ENCODE peak calls at places on chromosomes 7 and 10, in five cellular contexts. One of them, this sample, is unnamed.

GRCh38 chr7:86949052-86949778 is 110.2 kb downstream of the ELAPOR2 start:
- DNase-seq in NT2/D1: no peak
- DNase-seq in HEK293T: no peak
- DNase-seq in H1: no peak
- DNase-seq in GM12878: peak; percentile 31
- DNase-seq in this sample: no peak

GRCh38 chr10:58282615-58283014 is 13.7 kb downstream of the CISD1 start:
- DNase-seq in NT2/D1: no peak
- DNase-seq in HEK293T: no peak
- DNase-seq in H1: no peak
- DNase-seq in GM12878: peak; percentile 70
- DNase-seq in this sample: no peak

GRCh38 chr7:154598405-154598804 is 404.5 kb downstream of the PAXIP1 start:
- DNase-seq in NT2/D1: no peak
- DNase-seq in HEK293T: peak; percentile 4
- DNase-seq in H1: no peak
- DNase-seq in GM12878: no peak
- DNase-seq in this sample: no peak

GRCh38 chr7:163971-164881 is 28.1 kb upstream of the FAM20C start:
- DNase-seq in NT2/D1: no peak
- DNase-seq in HEK293T: no peak
- DNase-seq in H1: no peak
- DNase-seq in GM12878: no peak
- DNase-seq in this sample: no peak

GRCh38 chr10:97915761-97916160 is 66.1 kb downstream of the GOLGA7B start:
- DNase-seq in NT2/D1: no peak
- DNase-seq in HEK293T: no peak
- DNase-seq in H1: no peak
- DNase-seq in GM12878: no peak
- DNase-seq in this sample: no peak

GRCh38 chr10:43212043-43212721 is 54.7 kb downstream of the RASGEF1A start:
- DNase-seq in NT2/D1: no peak
- DNase-seq in HEK293T: no peak
- DNase-seq in H1: no peak
- DNase-seq in GM12878: no peak
- DNase-seq in this sample: no peak

GRCh38 chr7:45890125-45890901 is 2.0 kb downstream of the IGFBP1 start:
- DNase-seq in NT2/D1: no peak
- DNase-seq in HEK293T: no peak
- DNase-seq in H1: no peak
- DNase-seq in GM12878: no peak
- DNase-seq in this sample: no peak

GRCh38 chr7:128869944-128870285 is 7.3 kb downstream of the ATP6V1F start:
- DNase-seq in NT2/D1: no peak
- DNase-seq in HEK293T: no peak
- DNase-seq in H1: no peak
- DNase-seq in GM12878: no peak
- DNase-seq in this sample: no peak

GRCh38 chr7:27031289-27032172 is 64.3 kb downstream of the HOXA1 start:
- DNase-seq in NT2/D1: no peak
- DNase-seq in HEK293T: no peak
- DNase-seq in H1: no peak
- DNase-seq in GM12878: peak; percentile 1
- DNase-seq in this sample: no peak

GRCh38 chr7:36306722-36307121 is 82.9 kb upstream of the ANLN start:
- DNase-seq in NT2/D1: no peak
- DNase-seq in HEK293T: no peak
- DNase-seq in H1: peak; percentile 24
- DNase-seq in GM12878: no peak
- DNase-seq in this sample: no peak

GRCh38 chr7:98107313-98107691 is 640 bp downstream of the LMTK2 start:
- DNase-seq in NT2/D1: no peak
- DNase-seq in HEK293T: peak; percentile 23
- DNase-seq in H1: no peak
- DNase-seq in GM12878: no peak
- DNase-seq in this sample: no peak

GRCh38 chr10:117920956-117921355 is 125.8 kb downstream of the RAB11FIP2 start:
- DNase-seq in NT2/D1: no peak
- DNase-seq in HEK293T: no peak
- DNase-seq in H1: no peak
- DNase-seq in GM12878: no peak
- DNase-seq in this sample: no peak

GRCh38 chr7:33722383-33723096 is 182.8 kb upstream of the BMPER start:
- DNase-seq in NT2/D1: no peak
- DNase-seq in HEK293T: peak; percentile 58
- DNase-seq in H1: no peak
- DNase-seq in GM12878: no peak
- DNase-seq in this sample: peak; percentile 27

GRCh38 chr10:106740-107139 is 28.5 kb upstream of the ZMYND11 start:
- DNase-seq in NT2/D1: no peak
- DNase-seq in HEK293T: no peak
- DNase-seq in H1: no peak
- DNase-seq in GM12878: no peak
- DNase-seq in this sample: no peak

GRCh38 chr7:26681819-26682418 is 182.5 kb downstream of the SKAP2 start:
- DNase-seq in NT2/D1: no peak
- DNase-seq in HEK293T: no peak
- DNase-seq in H1: no peak
- DNase-seq in GM12878: no peak
- DNase-seq in this sample: no peak

GRCh38 chr10:3067045-3067858 is at the start of gene PFKP:
- DNase-seq in NT2/D1: no peak
- DNase-seq in HEK293T: peak; percentile 45
- DNase-seq in H1: peak; percentile 74
- DNase-seq in GM12878: no peak
- DNase-seq in this sample: no peak

DNA sequence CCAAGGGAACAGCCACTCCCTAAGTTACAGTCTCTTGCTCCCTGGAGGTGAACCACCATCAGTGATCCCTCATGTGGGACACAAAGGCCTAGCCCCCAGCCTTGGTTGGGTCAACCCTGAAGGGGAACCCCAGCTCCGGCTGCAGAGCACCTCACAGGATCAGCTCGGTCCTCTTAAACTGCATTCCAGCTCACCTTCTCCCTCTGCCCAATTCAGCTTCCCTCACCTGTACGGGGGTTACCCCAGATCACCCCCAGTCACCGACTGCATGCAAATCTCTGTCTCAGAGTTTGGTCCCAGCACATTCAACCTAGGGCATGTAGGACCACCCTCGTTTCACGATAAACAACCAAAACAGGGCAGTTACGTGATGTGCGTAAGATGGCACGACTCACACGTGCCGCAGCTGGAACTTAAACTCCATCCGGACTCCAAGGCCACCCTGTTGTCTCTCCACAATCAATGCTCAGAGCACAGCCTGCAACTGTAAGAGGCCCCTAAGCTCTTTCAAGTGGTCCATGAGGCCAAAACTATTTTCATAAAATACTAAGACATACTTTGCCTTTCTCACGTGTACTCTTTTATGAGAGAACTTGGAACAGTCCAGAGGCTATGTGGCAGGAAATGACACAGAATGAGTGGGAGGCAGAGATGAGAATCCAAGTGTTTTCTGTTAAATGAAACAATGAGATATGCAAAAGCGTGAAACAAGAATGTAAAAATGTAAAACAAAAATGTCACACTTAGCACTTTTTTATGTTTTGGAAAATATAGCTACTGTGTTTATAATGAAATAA is 285.2 kb downstream of the PTPRN2 start:
- DNase-seq in NT2/D1: no peak
- DNase-seq in HEK293T: no peak
- DNase-seq in H1: peak; percentile 41
- DNase-seq in GM12878: no peak
- DNase-seq in this sample: no peak
- TF ChIP-seq SUZ12 in NT2/D1: no peak
- TF ChIP-seq SUZ12 in HEK293T: no peak
- TF ChIP-seq SUZ12 in H1: no peak
- TF ChIP-seq SUZ12 in GM12878: no peak
- TF ChIP-seq SUZ12 in this sample: no peak

DNA sequence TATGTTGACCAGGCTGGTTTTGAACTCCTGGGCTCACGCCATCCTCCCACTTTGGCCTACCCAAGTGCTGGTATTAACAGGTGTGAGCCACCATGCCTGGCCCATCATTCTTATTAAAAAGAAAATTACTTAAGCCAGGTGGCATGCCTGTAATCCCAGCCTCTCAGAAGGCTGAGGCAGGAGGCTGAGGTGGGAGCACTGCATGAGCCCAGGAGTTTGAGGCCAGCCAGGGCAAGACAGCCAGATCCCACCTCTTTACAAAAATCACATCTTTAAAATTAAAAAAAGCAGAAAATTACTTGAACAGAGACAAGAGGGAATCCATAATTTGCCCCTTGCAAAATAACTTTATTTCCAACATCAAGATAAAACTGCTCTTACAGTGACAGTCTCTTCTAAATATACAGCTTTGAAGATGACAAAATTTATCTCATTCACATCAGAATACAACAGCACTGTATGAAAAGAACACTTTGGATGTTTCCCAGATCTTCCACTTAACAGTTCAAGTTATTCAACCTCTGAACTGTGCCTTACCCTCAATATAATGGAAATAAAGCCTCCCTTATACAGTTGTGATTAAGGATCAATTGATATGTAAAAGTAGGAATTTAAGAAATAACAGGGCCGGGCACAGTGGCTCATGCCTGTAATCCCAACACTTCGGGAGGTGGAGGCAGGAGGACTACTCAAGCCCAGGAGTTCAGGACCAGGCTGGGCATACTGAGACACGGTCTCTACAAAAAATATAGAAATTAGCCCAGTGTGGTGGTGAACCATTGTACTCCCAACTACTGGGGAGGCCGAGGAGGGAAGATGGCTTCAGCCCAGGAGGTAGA is 10.3 kb downstream of the WAPL start:
- DNase-seq in NT2/D1: no peak
- DNase-seq in HEK293T: no peak
- DNase-seq in H1: no peak
- DNase-seq in GM12878: no peak
- DNase-seq in this sample: no peak
- TF ChIP-seq SUZ12 in NT2/D1: no peak
- TF ChIP-seq SUZ12 in HEK293T: no peak
- TF ChIP-seq SUZ12 in H1: no peak
- TF ChIP-seq SUZ12 in GM12878: no peak
- TF ChIP-seq SUZ12 in this sample: no peak

GRCh38 chr7:16980539-16980938 is 98.8 kb upstream of the AGR3 start:
- DNase-seq in NT2/D1: no peak
- DNase-seq in HEK293T: no peak
- DNase-seq in H1: no peak
- DNase-seq in GM12878: no peak
- DNase-seq in this sample: no peak

GRCh38 chr7:16985621-16986020 is 103.8 kb upstream of the AGR3 start:
- DNase-seq in NT2/D1: no peak
- DNase-seq in HEK293T: no peak
- DNase-seq in H1: no peak
- DNase-seq in GM12878: no peak
- DNase-seq in this sample: no peak

GRCh38 chr7:16978358-16979244 is 96.8 kb upstream of the AGR3 start:
- DNase-seq in NT2/D1: peak; percentile 27
- DNase-seq in HEK293T: no peak
- DNase-seq in H1: no peak
- DNase-seq in GM12878: no peak
- DNase-seq in this sample: peak; percentile 75

GRCh38 chr7:16984346-16984745 is 102.6 kb upstream of the AGR3 start:
- DNase-seq in NT2/D1: no peak
- DNase-seq in HEK293T: no peak
- DNase-seq in H1: no peak
- DNase-seq in GM12878: no peak
- DNase-seq in this sample: no peak

GRCh38 chr7:16982640-16983103 is 100.9 kb upstream of the AGR3 start:
- DNase-seq in NT2/D1: no peak
- DNase-seq in HEK293T: peak; percentile 41
- DNase-seq in H1: no peak
- DNase-seq in GM12878: no peak
- DNase-seq in this sample: peak; percentile 58
- TF ChIP-seq SUZ12 in NT2/D1: no peak
- TF ChIP-seq SUZ12 in HEK293T: no peak
- TF ChIP-seq SUZ12 in H1: no peak
- TF ChIP-seq SUZ12 in GM12878: no peak
- TF ChIP-seq SUZ12 in this sample: no peak

GRCh38 chr10:70162892-70163201 is 7.5 kb downstream of the SAR1A start:
- DNase-seq in NT2/D1: no peak
- DNase-seq in HEK293T: no peak
- DNase-seq in H1: no peak
- DNase-seq in GM12878: peak; percentile 43
- DNase-seq in this sample: no peak
- TF ChIP-seq SUZ12 in NT2/D1: no peak
- TF ChIP-seq SUZ12 in HEK293T: no peak
- TF ChIP-seq SUZ12 in H1: no peak
- TF ChIP-seq SUZ12 in GM12878: no peak
- TF ChIP-seq SUZ12 in this sample: no peak

GRCh38 chr7:18659746-18660145 is 164.2 kb downstream of the HDAC9 start:
- DNase-seq in NT2/D1: no peak
- DNase-seq in HEK293T: no peak
- DNase-seq in H1: no peak
- DNase-seq in GM12878: no peak
- DNase-seq in this sample: no peak

GRCh38 chr7:18666107-18666728 is 170.7 kb downstream of the HDAC9 start:
- DNase-seq in NT2/D1: peak; percentile 90
- DNase-seq in HEK293T: peak; percentile 76
- DNase-seq in H1: peak; percentile 88
- DNase-seq in GM12878: peak; percentile 16
- DNase-seq in this sample: peak; percentile 28

GRCh38 chr7:18667466-18667865 is 171.9 kb downstream of the HDAC9 start:
- DNase-seq in NT2/D1: peak; percentile 13
- DNase-seq in HEK293T: no peak
- DNase-seq in H1: no peak
- DNase-seq in GM12878: no peak
- DNase-seq in this sample: peak; percentile 25

DNA sequence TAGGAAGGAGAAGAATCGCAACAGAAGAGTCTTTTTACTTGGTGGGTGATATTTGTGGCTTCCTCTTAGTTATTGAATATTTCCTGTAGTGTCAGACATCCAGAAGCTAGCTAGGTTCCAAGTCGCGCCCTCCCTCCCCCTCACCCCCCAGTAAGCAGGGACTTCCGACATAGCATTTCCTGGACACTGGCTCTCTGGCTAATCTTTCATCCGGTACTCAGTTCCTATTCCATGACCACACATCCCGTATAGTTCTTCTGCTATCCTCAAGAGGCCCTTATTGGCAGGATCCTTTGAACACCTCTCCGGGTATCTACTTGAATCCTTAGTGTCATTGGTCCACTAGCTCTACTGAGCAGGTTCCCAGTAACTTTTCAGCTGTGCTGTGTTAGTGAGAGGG is 167.8 kb downstream of the HDAC9 start:
- DNase-seq in NT2/D1: no peak
- DNase-seq in HEK293T: no peak
- DNase-seq in H1: no peak
- DNase-seq in GM12878: no peak
- DNase-seq in this sample: no peak
- TF ChIP-seq SUZ12 in NT2/D1: no peak
- TF ChIP-seq SUZ12 in HEK293T: no peak
- TF ChIP-seq SUZ12 in H1: no peak
- TF ChIP-seq SUZ12 in GM12878: no peak
- TF ChIP-seq SUZ12 in this sample: no peak

DNA sequence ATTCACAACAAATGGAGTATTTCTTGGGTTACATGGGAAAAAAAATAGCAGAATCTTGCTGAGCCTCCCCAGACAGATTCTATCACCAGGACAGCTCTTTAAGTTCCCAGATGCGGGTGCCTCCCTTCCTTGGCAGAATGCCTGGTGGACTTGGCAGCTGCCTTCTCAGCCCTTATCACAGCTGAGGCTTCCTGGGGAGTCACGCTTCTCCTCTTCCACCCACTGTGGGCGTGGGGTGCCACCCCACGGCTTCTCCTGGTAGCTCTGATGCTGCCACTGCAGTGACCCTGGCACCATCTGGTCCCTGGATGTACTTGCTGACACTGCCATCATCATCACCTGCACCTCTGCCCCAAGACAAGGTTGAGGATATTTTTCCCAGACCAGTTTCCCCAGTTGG is 16.2 kb upstream of the NME8 start:
- DNase-seq in NT2/D1: no peak
- DNase-seq in HEK293T: no peak
- DNase-seq in H1: no peak
- DNase-seq in GM12878: no peak
- DNase-seq in this sample: no peak
- TF ChIP-seq SUZ12 in NT2/D1: no peak
- TF ChIP-seq SUZ12 in HEK293T: no peak
- TF ChIP-seq SUZ12 in H1: no peak
- TF ChIP-seq SUZ12 in GM12878: no peak
- TF ChIP-seq SUZ12 in this sample: no peak